ENCODE peak calls at places on chromosomes 1 and 21, in five cellular contexts. One of them, this sample, is unnamed.

GRCh38 chr1:108814343-108815125 is 42.4 kb downstream of the AKNAD1 start:
- DNase-seq in SK-N-SH: no peak
- DNase-seq in stomach: no peak
- DNase-seq in upper lobe of left lung: no peak
- DNase-seq in K562: no peak
- DNase-seq in this sample: no peak

GRCh38 chr21:35350965-35351364 is 301.9 kb upstream of the RUNX1 start:
- DNase-seq in upper lobe of left lung: no peak
- DNase-seq in K562: no peak
- DNase-seq in stomach: no peak
- DNase-seq in SK-N-SH: no peak
- DNase-seq in this sample: no peak

GRCh38 chr1:933603-933940 is 9.8 kb downstream of the SAMD11 start:
- DNase-seq in K562: no peak
- DNase-seq in upper lobe of left lung: no peak
- DNase-seq in SK-N-SH: no peak
- DNase-seq in stomach: no peak
- DNase-seq in this sample: no peak

GRCh38 chr1:87103099-87103498 is 188.7 kb downstream of the HS2ST1 start:
- DNase-seq in SK-N-SH: no peak
- DNase-seq in stomach: no peak
- DNase-seq in K562: no peak
- DNase-seq in upper lobe of left lung: no peak
- DNase-seq in this sample: no peak

GRCh38 chr1:233127157-233127556 is 168.4 kb downstream of the PCNX2 start:
- DNase-seq in upper lobe of left lung: no peak
- DNase-seq in stomach: no peak
- DNase-seq in SK-N-SH: no peak
- DNase-seq in K562: no peak
- DNase-seq in this sample: no peak

GRCh38 chr1:227805606-227806197 is 9.8 kb upstream of the PRSS38 start:
- DNase-seq in K562: no peak
- DNase-seq in stomach: no peak
- DNase-seq in SK-N-SH: no peak
- DNase-seq in upper lobe of left lung: no peak
- DNase-seq in this sample: no peak

GRCh38 chr1:52925571-52926005 is 1.5 kb upstream of the SCP2 start:
- DNase-seq in SK-N-SH: no peak
- DNase-seq in upper lobe of left lung: no peak
- DNase-seq in K562: no peak
- DNase-seq in stomach: no peak
- DNase-seq in this sample: no peak

GRCh38 chr1:161943713-161944112 is 80.0 kb downstream of the OLFML2B start:
- DNase-seq in K562: no peak
- DNase-seq in stomach: no peak
- DNase-seq in SK-N-SH: no peak
- DNase-seq in upper lobe of left lung: no peak
- DNase-seq in this sample: no peak

GRCh38 chr1:101128851-101129250 is 103.3 kb upstream of the DPH5 start:
- DNase-seq in upper lobe of left lung: no peak
- DNase-seq in stomach: no peak
- DNase-seq in SK-N-SH: no peak
- DNase-seq in K562: no peak
- DNase-seq in this sample: no peak

DNA sequence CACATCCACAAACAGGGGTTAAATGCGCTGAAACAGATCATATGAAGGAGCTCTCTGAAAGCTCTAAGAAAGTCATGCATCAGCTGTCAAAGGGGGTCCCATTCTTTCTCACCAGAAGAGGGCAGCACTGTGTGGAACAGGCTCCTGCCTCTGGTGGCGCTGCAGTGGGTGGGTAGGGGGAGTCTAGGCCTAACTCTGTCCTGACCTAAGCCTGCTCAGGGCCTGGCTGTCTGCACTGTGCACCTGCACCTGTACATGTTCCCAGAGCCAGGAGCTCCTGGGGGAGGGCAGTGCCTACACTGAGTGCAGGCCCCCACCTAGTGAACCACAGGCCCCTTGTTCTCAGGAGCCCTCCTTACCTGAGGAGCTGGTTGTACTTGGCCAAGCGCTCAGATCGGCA is 16.0 kb downstream of the ENO1 start:
- DNase-seq in stomach: no peak
- DNase-seq in upper lobe of left lung: no peak
- DNase-seq in SK-N-SH: peak
- DNase-seq in K562: peak
- DNase-seq in this sample: no peak
- TF ChIP-seq POLR2AphosphoS5 in stomach: no peak
- TF ChIP-seq POLR2AphosphoS5 in upper lobe of left lung: no peak
- TF ChIP-seq POLR2AphosphoS5 in SK-N-SH: no peak
- TF ChIP-seq POLR2AphosphoS5 in K562: no peak
- TF ChIP-seq POLR2AphosphoS5 in this sample: no peak

GRCh38 chr1:201463071-201463552 is 5.9 kb downstream of the PHLDA3 start:
- DNase-seq in upper lobe of left lung: peak
- DNase-seq in SK-N-SH: peak
- DNase-seq in stomach: no peak
- DNase-seq in K562: no peak
- DNase-seq in this sample: no peak
- TF ChIP-seq CTCF in upper lobe of left lung: peak
- TF ChIP-seq CTCF in SK-N-SH: peak
- TF ChIP-seq CTCF in stomach: no peak
- TF ChIP-seq CTCF in K562: peak
- TF ChIP-seq CTCF in this sample: no peak

GRCh38 chr1:91712981-91713841 is 172.7 kb downstream of the TGFBR3 start:
- DNase-seq in upper lobe of left lung: peak
- DNase-seq in SK-N-SH: no peak
- DNase-seq in stomach: no peak
- DNase-seq in K562: no peak
- DNase-seq in this sample: peak
- TF ChIP-seq EP300 in upper lobe of left lung: no peak
- TF ChIP-seq EP300 in SK-N-SH: no peak
- TF ChIP-seq EP300 in stomach: no peak
- TF ChIP-seq EP300 in K562: peak
- TF ChIP-seq EP300 in this sample: no peak

GRCh38 chr1:203273869-203274602 is 31.3 kb upstream of the BTG2 start:
- DNase-seq in K562: no peak
- DNase-seq in SK-N-SH: no peak
- DNase-seq in stomach: peak
- DNase-seq in upper lobe of left lung: peak
- DNase-seq in this sample: peak
- TF ChIP-seq POLR2AphosphoS5 in K562: no peak
- TF ChIP-seq POLR2AphosphoS5 in SK-N-SH: no peak
- TF ChIP-seq POLR2AphosphoS5 in stomach: no peak
- TF ChIP-seq POLR2AphosphoS5 in upper lobe of left lung: peak
- TF ChIP-seq POLR2AphosphoS5 in this sample: no peak

DNA sequence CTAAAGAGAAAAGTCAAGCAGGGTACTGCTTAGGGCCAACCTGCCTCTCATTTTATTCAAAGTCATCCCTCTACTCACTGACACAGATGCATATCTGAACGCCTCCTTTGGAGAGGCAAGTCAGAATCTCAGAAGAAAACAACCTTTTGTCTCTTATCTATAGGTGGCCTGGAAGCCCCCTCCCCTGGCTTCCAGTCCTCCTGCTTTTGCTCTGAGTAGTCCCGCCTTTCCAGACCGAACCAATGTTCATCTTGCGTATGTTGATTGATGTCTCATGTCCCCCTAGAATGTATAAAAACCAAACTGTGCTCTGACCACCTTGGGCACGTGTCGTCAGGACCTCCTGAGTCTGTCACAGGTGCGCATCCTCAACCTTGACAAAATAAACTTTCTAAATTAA is 81.8 kb downstream of the WDR4 start:
- DNase-seq in upper lobe of left lung: no peak
- DNase-seq in SK-N-SH: no peak
- DNase-seq in stomach: no peak
- DNase-seq in K562: no peak
- DNase-seq in this sample: no peak
- TF ChIP-seq CTCF in upper lobe of left lung: no peak
- TF ChIP-seq CTCF in SK-N-SH: no peak
- TF ChIP-seq CTCF in stomach: no peak
- TF ChIP-seq CTCF in K562: no peak
- TF ChIP-seq CTCF in this sample: no peak

GRCh38 chr1:65812065-65812464 is 19.4 kb downstream of the PDE4B start:
- DNase-seq in stomach: no peak
- DNase-seq in upper lobe of left lung: peak
- DNase-seq in K562: no peak
- DNase-seq in SK-N-SH: no peak
- DNase-seq in this sample: no peak
- TF ChIP-seq EP300 in stomach: no peak
- TF ChIP-seq EP300 in upper lobe of left lung: no peak
- TF ChIP-seq EP300 in K562: no peak
- TF ChIP-seq EP300 in SK-N-SH: no peak
- TF ChIP-seq EP300 in this sample: no peak

GRCh38 chr1:38114231-38114630 is 67.6 kb upstream of the POU3F1 start:
- DNase-seq in stomach: peak
- DNase-seq in upper lobe of left lung: no peak
- DNase-seq in SK-N-SH: no peak
- DNase-seq in K562: no peak
- DNase-seq in this sample: no peak
- TF ChIP-seq POLR2AphosphoS5 in stomach: no peak
- TF ChIP-seq POLR2AphosphoS5 in upper lobe of left lung: no peak
- TF ChIP-seq POLR2AphosphoS5 in SK-N-SH: no peak
- TF ChIP-seq POLR2AphosphoS5 in K562: no peak
- TF ChIP-seq POLR2AphosphoS5 in this sample: no peak

GRCh38 chr1:119286587-119287181 is 81.9 kb upstream of the HAO2 start:
- DNase-seq in SK-N-SH: peak
- DNase-seq in K562: peak
- DNase-seq in stomach: no peak
- DNase-seq in upper lobe of left lung: no peak
- DNase-seq in this sample: no peak
- TF ChIP-seq CTCF in SK-N-SH: peak
- TF ChIP-seq CTCF in K562: peak
- TF ChIP-seq CTCF in stomach: peak
- TF ChIP-seq CTCF in upper lobe of left lung: peak
- TF ChIP-seq CTCF in this sample: no peak